ENCODE peak calls at places on chromosomes 16 and 17, in eight cellular contexts. B is Caco-2; L is effector memory CD4-positive, alpha-beta T cell; N is kidney epithelial cell; J is AG08396; A is putamen; O is naive thymus-derived CD8-positive, alpha-beta T cell; T is lower leg skin. X is an unnamed sample.

GRCh38 chr17:17837380-17837821 is 615 bp upstream of the SREBF1 start:
- DNase-seq in L (no peak), T (no peak), O (no peak), A (no peak), J (peak), N (no peak), B (peak), X (no peak)

GRCh38 chr17:56173958-56174357 is 20.7 kb downstream of the ANKFN1 start:
- DNase-seq in O (no peak), L (no peak), B (no peak), T (no peak), A (no peak), N (no peak), J (no peak), X (no peak)

GRCh38 chr17:6894206-6894528 is 62.6 kb upstream of the TEKT1 start:
- DNase-seq in J (no peak), A (no peak), B (no peak), T (no peak), O (peak), L (no peak), N (no peak), X (no peak)

GRCh38 chr16:71722801-71723536 is 1.5 kb downstream of the PHLPP2 start:
- DNase-seq in A (peak), L (peak), O (peak), J (peak), B (peak), T (peak), N (peak), X (peak)

GRCh38 chr16:59463776-59464175 is 729.7 kb upstream of the GOT2 start:
- DNase-seq in O (no peak), L (no peak), T (no peak), J (no peak), N (no peak), A (no peak), B (no peak), X (no peak)

GRCh38 chr16:1817716-1818115 is 8.9 kb downstream of the HAGH start:
- DNase-seq in O (no peak), J (no peak), B (no peak), L (no peak), T (no peak), A (no peak), N (no peak), X (no peak)

GRCh38 chr16:29738514-29738913 is 7.3 kb downstream of the C16orf54 start:
- DNase-seq in B (no peak), T (no peak), O (peak), A (no peak), N (no peak), J (no peak), L (peak), X (no peak)

GRCh38 chr16:86073763-86074493 is 175.0 kb downstream of the IRF8 start:
- DNase-seq in T (no peak), N (no peak), O (no peak), B (no peak), L (no peak), J (no peak), A (no peak), X (no peak)

GRCh38 chr17:35804658-35805192 is 4.6 kb upstream of the TAF15 start:
- DNase-seq in B (peak), L (peak), N (peak), O (peak), T (peak), J (peak), A (peak), X (peak)

GRCh38 chr17:76405607-76405966 is 21.2 kb downstream of the SPHK1 start:
- DNase-seq in B (no peak), J (no peak), T (no peak), N (no peak), L (no peak), O (no peak), A (no peak), X (no peak)

GRCh38 chr17:36980281-36980761 is 31.6 kb downstream of the AATF start:
- DNase-seq in B (no peak), N (no peak), A (no peak), T (no peak), O (no peak), J (no peak), L (no peak), X (no peak)

GRCh38 chr16:86436466-86437185 is 73.7 kb upstream of the FOXF1 start:
- DNase-seq in A (no peak), L (no peak), B (no peak), N (no peak), T (no peak), O (no peak), J (peak), X (no peak)

GRCh38 chr17:4365628-4366311 is 705 bp downstream of the UBE2G1 start:
- DNase-seq in L (no peak), N (no peak), A (peak), B (peak), J (no peak), O (no peak), T (no peak), X (no peak)

GRCh38 chr16:1101133-1101532 is 5.1 kb upstream of the C1QTNF8 start:
- DNase-seq in T (no peak), J (no peak), O (no peak), A (no peak), B (no peak), N (no peak), L (no peak), X (no peak)

GRCh38 chr17:80698297-80698696 is 153.7 kb downstream of the RPTOR start:
- DNase-seq in O (no peak), L (no peak), B (no peak), T (no peak), N (no peak), A (no peak), J (no peak), X (no peak)

GRCh38 chr17:8499614-8500013 is 63.9 kb downstream of the NDEL1 start:
- DNase-seq in T (no peak), J (no peak), N (no peak), A (no peak), L (no peak), B (no peak), O (no peak), X (no peak)

GRCh38 chr17:20043034-20043433 is 33.9 kb downstream of the SPECC1 start:
- DNase-seq in A (no peak), J (no peak), L (no peak), B (no peak), O (no peak), T (no peak), N (no peak), X (no peak)

GRCh38 chr17:76497979-76498885 is 3.0 kb downstream of the RHBDF2 start:
- DNase-seq in T (peak), A (peak), L (no peak), O (no peak), J (peak), N (peak), B (no peak), X (peak)

GRCh38 chr17:40621558-40621957 is 26.1 kb downstream of the SMARCE1 start:
- DNase-seq in N (no peak), B (no peak), A (no peak), J (no peak), L (no peak), O (no peak), T (no peak), X (no peak)

GRCh38 chr16:65783709-65784474 is 582.6 kb upstream of the CDH5 start:
- DNase-seq in L (no peak), N (no peak), B (no peak), O (no peak), T (no peak), A (no peak), J (no peak), X (no peak)